ENCODE peak calls at places on chromosome 10, in nine cellular contexts. L is keratinocyte, C is neural crest cell, X is choroid plexus epithelial cell, V is IMR-90, N is BE2C, I is left ventricle myocardium inferior, H is B cell, G is uterus. F is an unnamed sample.

GRCh38 chr10:100403734-100404133 is 56.7 kb downstream of the SCD start:
- DNase-seq in L (no peak), C (no peak), X (no peak), V (no peak), N (no peak), I (no peak), H (no peak), G (no peak), F (no peak)

GRCh38 chr10:132058793-132059759 is 6.7 kb upstream of the JAKMIP3 start:
- DNase-seq in L (no peak), C (no peak), X (no peak), V (no peak), N (no peak), I (no peak), H (no peak), G (no peak), F (no peak)

GRCh38 chr10:16950686-16951681 is 133.8 kb upstream of the RSU1 start:
- DNase-seq in L (no peak), C (peak; percentile 52), X (peak; percentile 86), V (peak; percentile 66), N (peak; percentile 47), I (no peak), H (no peak), G (no peak), F (peak; percentile 63)

GRCh38 chr10:1715821-1716220 is 21.5 kb downstream of the ADARB2 start:
- DNase-seq in L (peak; percentile 1), C (peak; percentile 37), X (no peak), V (no peak), N (no peak), I (no peak), H (peak; percentile 36), G (no peak), F (no peak)

GRCh38 chr10:86363184-86363832 is 3.3 kb downstream of the GRID1 start:
- DNase-seq in L (no peak), C (peak; percentile 48), X (peak; percentile 29), V (no peak), N (no peak), I (peak; percentile 45), H (peak; percentile 19), G (no peak), F (no peak)

GRCh38 chr10:91077549-91078017 is 142.9 kb upstream of the PCGF5 start:
- DNase-seq in L (no peak), C (no peak), X (peak; percentile 6), V (peak; percentile 11), N (peak; percentile 92), I (peak; percentile 83), H (no peak), G (peak; percentile 27), F (peak; percentile 3)

GRCh38 chr10:88395677-88396076 is 187.4 kb downstream of the RNLS start:
- DNase-seq in L (no peak), C (no peak), X (peak; percentile 36), V (peak; percentile 17), N (no peak), I (no peak), H (no peak), G (no peak), F (no peak)

GRCh38 chr10:84176351-84176750 is 2.8 kb downstream of the GPR15LG start:
- DNase-seq in L (no peak), C (no peak), X (no peak), V (no peak), N (no peak), I (no peak), H (no peak), G (no peak), F (no peak)

GRCh38 chr10:121244791-121245190 is 353.5 kb downstream of the FGFR2 start:
- DNase-seq in L (no peak), C (no peak), X (no peak), V (no peak), N (no peak), I (no peak), H (no peak), G (no peak), F (no peak)

GRCh38 chr10:69453759-69454158 is 2.5 kb downstream of the TSPAN15 start:
- DNase-seq in L (no peak), C (no peak), X (no peak), V (no peak), N (no peak), I (no peak), H (no peak), G (no peak), F (no peak)

GRCh38 chr10:77524300-77524711 is 113.3 kb downstream of the KCNMA1 start:
- DNase-seq in L (no peak), C (no peak), X (peak; percentile 90), V (peak; percentile 87), N (no peak), I (no peak), H (no peak), G (no peak), F (peak; percentile 99)

GRCh38 chr10:25797888-25798429 is 136.1 kb upstream of the MYO3A start:
- DNase-seq in L (no peak), C (no peak), X (no peak), V (no peak), N (no peak), I (no peak), H (no peak), G (no peak), F (no peak)

GRCh38 chr10:25078659-25079429 is 62.4 kb downstream of the THNSL1 start:
- DNase-seq in L (no peak), C (no peak), X (no peak), V (no peak), N (no peak), I (no peak), H (no peak), G (no peak), F (peak; percentile 14)

GRCh38 chr10:110733256-110733952 is 89.3 kb downstream of the RBM20 start:
- DNase-seq in L (no peak), C (no peak), X (no peak), V (no peak), N (no peak), I (no peak), H (no peak), G (no peak), F (no peak)

GRCh38 chr10:44864042-44864436 is 47.1 kb upstream of the TMEM72 start:
- DNase-seq in L (no peak), C (no peak), X (no peak), V (no peak), N (no peak), I (no peak), H (peak; percentile 23), G (no peak), F (peak; percentile 25)
- TF ChIP-seq CTCF in L (no peak), C (no peak), X (no peak), V (no peak), N (no peak), I (no peak), H (no peak), G (no peak), F (no peak)

DNA sequence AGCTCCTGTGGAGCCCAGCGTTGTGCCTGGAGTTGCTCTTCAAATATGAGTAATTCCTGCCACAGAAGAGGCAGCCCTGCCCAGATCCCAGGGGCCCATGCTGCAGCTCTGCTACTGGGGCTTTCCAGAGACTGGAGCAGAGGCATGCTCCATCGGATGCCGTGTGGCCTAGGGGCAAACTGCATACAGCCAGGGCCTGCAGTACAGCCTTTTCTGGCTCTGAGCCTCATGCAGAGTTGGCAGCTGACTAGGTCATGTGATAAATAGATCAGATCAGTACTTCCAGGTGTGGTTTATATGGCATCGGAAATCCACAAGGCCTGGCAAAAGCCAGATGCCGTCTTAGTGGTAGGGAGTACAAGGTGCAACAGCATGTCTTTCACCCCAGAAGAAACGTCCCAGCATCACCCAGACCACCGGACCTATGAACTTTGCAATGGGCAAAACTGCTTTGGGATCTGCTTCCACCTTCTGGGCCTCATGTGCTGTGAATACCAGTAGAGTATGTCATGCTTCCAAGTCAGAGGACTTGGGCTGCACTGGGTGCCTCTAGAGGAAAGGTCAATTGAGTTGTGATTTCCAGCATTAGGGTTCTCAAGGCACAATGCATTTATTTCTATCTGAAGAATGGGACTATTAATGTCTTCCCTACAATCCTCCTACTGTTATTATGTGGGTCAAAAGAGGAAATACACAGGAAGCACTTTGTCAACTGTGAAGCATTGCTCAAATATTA is 250.7 kb upstream of the ZNF32 start:
- DNase-seq in L (peak; percentile 35), C (no peak), X (no peak), V (no peak), N (peak; percentile 89), I (no peak), H (no peak), G (no peak), F (peak; percentile 22)
- TF ChIP-seq CTCF in L (no peak), C (no peak), X (no peak), V (no peak), N (peak; percentile 14), I (no peak), H (no peak), G (no peak), F (no peak)

GRCh38 chr10:46523119-46523880 is 33.2 kb downstream of the GPRIN2 start:
- DNase-seq in L (no peak), C (no peak), X (peak; percentile 39), V (no peak), N (no peak), I (peak; percentile 19), H (no peak), G (peak; percentile 14), F (peak; percentile 28)

GRCh38 chr10:46523881-46524470 is 32.5 kb downstream of the GPRIN2 start:
- DNase-seq in L (peak; percentile 91), C (no peak), X (peak; percentile 91), V (peak; percentile 94), N (no peak), I (peak; percentile 12), H (peak; percentile 37), G (peak; percentile 11), F (peak; percentile 70)

GRCh38 chr10:46525177-46525823 is 31.2 kb downstream of the GPRIN2 start:
- DNase-seq in L (peak; percentile 94), C (no peak), X (peak; percentile 90), V (peak; percentile 89), N (no peak), I (no peak), H (no peak), G (peak; percentile 1), F (peak; percentile 92)

GRCh38 chr10:46525824-46526681 is 30.4 kb downstream of the GPRIN2 start:
- DNase-seq in L (no peak), C (no peak), X (no peak), V (peak; percentile 30), N (no peak), I (no peak), H (no peak), G (peak; percentile 3), F (peak; percentile 15)

DNA sequence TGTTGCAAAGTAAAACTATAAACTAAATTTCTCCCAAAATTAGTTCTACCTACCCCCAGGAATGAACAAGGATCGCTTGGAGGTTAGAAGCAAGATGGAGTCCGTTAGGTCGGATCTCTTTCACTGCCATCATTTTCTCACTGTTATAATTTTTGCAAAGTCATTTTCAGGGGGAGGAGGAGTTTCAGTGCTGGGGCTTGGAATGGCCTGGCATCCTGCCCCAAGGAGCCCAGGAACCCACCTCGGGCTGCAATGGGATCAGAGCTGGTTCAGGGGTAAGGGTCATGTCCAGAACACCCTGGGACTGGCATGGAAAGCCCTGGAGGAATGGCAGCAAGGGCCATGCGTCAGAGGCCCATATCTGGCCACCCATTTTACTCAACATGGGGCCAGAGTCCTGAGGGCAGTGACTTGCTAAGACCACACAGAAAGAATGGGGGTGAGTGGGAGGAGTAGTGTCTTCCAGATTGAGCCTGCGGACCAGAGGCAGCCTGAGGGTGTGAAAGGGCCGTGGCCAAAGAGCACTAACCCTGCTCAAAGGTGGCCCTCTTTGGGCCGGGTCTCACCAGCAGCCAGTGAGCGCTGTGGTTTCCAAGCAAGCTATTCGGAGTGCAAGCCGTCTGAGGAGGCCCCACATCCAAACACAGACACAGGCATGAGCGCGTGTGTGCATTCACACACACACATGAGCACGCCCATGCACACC is 31.8 kb downstream of the GPRIN2 start:
- DNase-seq in L (peak; percentile 61), C (no peak), X (peak; percentile 80), V (peak; percentile 65), N (no peak), I (peak; percentile 18), H (peak; percentile 40), G (peak; percentile 10), F (peak; percentile 15)
- TF ChIP-seq CTCF in L (no peak), C (no peak), X (no peak), V (no peak), N (no peak), I (no peak), H (no peak), G (no peak), F (no peak)

GRCh38 chr10:108911814-108912541 is 1011.3 kb downstream of the XPNPEP1 start:
- DNase-seq in L (no peak), C (peak; percentile 71), X (peak; percentile 74), V (peak; percentile 51), N (peak; percentile 76), I (peak; percentile 38), H (no peak), G (peak; percentile 61), F (peak; percentile 59)
- TF ChIP-seq CTCF in L (peak; percentile 37), C (peak; percentile 69), X (peak; percentile 72), V (peak; percentile 57), N (peak; percentile 68), I (peak; percentile 44), H (peak; percentile 10), G (peak; percentile 68), F (peak; percentile 65)